ENCODE peak calls at places on chromosomes 11 and 22, in four cellular contexts. One of them, this sample, is unnamed.
A peak's percentile ranks its signal among the peaks of the same experiment; 100 is the strongest.

GRCh38 chr11:86736303-86737143 is 63.8 kb upstream of the PRSS23 start:
- DNase-seq in K562: no peak
- DNase-seq in HepG2: no peak
- DNase-seq in WTC11: no peak
- DNase-seq in this sample: no peak

GRCh38 chr11:66070604-66071325 is 693 bp downstream of the PACS1 start:
- DNase-seq in K562: peak; percentile 52
- DNase-seq in HepG2: no peak
- DNase-seq in WTC11: peak; percentile 45
- DNase-seq in this sample: peak; percentile 24

GRCh38 chr11:20050551-20051333 is 109.5 kb downstream of the DBX1 start:
- DNase-seq in K562: no peak
- DNase-seq in HepG2: no peak
- DNase-seq in WTC11: peak; percentile 24
- DNase-seq in this sample: no peak

GRCh38 chr11:84398017-84398626 is 1112.0 kb upstream of the CCDC90B start:
- DNase-seq in K562: no peak
- DNase-seq in HepG2: peak; percentile 7
- DNase-seq in WTC11: peak; percentile 21
- DNase-seq in this sample: peak; percentile 6

GRCh38 chr11:120514541-120515121 is 3.1 kb downstream of the GRIK4 start:
- DNase-seq in K562: no peak
- DNase-seq in HepG2: no peak
- DNase-seq in WTC11: no peak
- DNase-seq in this sample: no peak

GRCh38 chr11:78605296-78605695 is 30.6 kb upstream of the NARS2 start:
- DNase-seq in K562: no peak
- DNase-seq in HepG2: no peak
- DNase-seq in WTC11: no peak
- DNase-seq in this sample: no peak

GRCh38 chr11:93775289-93775688 is 8.8 kb upstream of the MED17 start:
- DNase-seq in K562: peak; percentile 44
- DNase-seq in HepG2: peak; percentile 21
- DNase-seq in WTC11: peak; percentile 63
- DNase-seq in this sample: peak; percentile 27

GRCh38 chr11:31796523-31797226 is 14.4 kb downstream of the PAX6 start:
- DNase-seq in K562: no peak
- DNase-seq in HepG2: no peak
- DNase-seq in WTC11: no peak
- DNase-seq in this sample: no peak

GRCh38 chr11:102415252-102415916 is 37.2 kb downstream of the TMEM123 start:
- DNase-seq in K562: no peak
- DNase-seq in HepG2: no peak
- DNase-seq in WTC11: no peak
- DNase-seq in this sample: no peak

GRCh38 chr22:49659281-49659923 is 168.3 kb downstream of the BRD1 start:
- DNase-seq in K562: no peak
- DNase-seq in HepG2: no peak
- DNase-seq in WTC11: no peak
- DNase-seq in this sample: no peak

GRCh38 chr22:49656291-49656851 is 171.3 kb downstream of the BRD1 start:
- DNase-seq in K562: no peak
- DNase-seq in HepG2: no peak
- DNase-seq in WTC11: no peak
- DNase-seq in this sample: no peak

GRCh38 chr22:49658902-49659280 is 168.8 kb downstream of the BRD1 start:
- DNase-seq in K562: no peak
- DNase-seq in HepG2: no peak
- DNase-seq in WTC11: peak; percentile 11
- DNase-seq in this sample: no peak

GRCh38 chr22:49657974-49658550 is 169.6 kb downstream of the BRD1 start:
- DNase-seq in K562: no peak
- DNase-seq in HepG2: no peak
- DNase-seq in WTC11: peak; percentile 10
- DNase-seq in this sample: no peak

DNA sequence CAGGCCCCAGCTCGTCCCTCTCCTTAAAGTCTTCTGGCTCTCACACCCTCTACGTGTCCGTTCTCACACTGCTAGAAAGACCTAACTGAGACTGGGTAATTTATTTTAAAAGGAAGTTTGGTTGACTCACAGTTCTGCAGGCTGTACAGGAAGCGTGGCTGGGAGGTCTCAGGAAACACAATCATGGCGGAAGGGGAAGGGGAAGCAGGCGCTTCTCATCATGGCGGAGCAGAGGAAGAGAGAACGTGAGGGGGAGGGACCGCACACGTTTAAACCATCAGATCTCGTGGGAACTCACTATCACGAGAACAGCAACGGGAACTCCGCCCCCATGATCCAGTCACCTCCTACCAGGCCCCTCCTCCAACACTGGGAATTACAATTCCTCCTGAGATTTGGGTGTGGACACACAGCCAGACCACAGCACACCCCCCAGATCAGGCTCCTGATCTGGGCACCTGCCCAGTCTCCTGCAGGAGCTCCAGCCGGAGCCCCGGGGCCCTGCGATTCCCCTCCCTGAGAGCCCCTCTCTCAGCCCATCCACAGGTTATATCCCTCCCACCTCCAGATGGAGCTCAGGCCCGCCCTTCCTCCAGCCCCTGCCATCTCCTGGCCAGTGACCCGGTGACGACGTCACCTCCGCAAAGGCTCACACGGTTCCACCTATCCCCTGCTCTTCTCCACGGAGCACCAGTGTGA is 170.2 kb downstream of the BRD1 start:
- DNase-seq in K562: peak; percentile 92
- DNase-seq in HepG2: no peak
- DNase-seq in WTC11: no peak
- DNase-seq in this sample: no peak
- TF ChIP-seq ELF4 in K562: peak; percentile 30
- TF ChIP-seq ELF4 in HepG2: no peak
- TF ChIP-seq ELF4 in WTC11: no peak
- TF ChIP-seq ELF4 in this sample: no peak

GRCh38 chr22:30948930-30949342 is 19.6 kb downstream of the MORC2 start:
- DNase-seq in K562: no peak
- DNase-seq in HepG2: no peak
- DNase-seq in WTC11: no peak
- DNase-seq in this sample: peak; percentile 23

GRCh38 chr22:30947163-30947820 is 21.3 kb downstream of the MORC2 start:
- DNase-seq in K562: no peak
- DNase-seq in HepG2: no peak
- DNase-seq in WTC11: no peak
- DNase-seq in this sample: no peak

GRCh38 chr22:30946354-30946753 is 22.2 kb downstream of the MORC2 start:
- DNase-seq in K562: no peak
- DNase-seq in HepG2: no peak
- DNase-seq in WTC11: no peak
- DNase-seq in this sample: no peak

GRCh38 chr22:30949934-30950660 is 18.5 kb downstream of the MORC2 start:
- DNase-seq in K562: no peak
- DNase-seq in HepG2: no peak
- DNase-seq in WTC11: no peak
- DNase-seq in this sample: no peak

DNA sequence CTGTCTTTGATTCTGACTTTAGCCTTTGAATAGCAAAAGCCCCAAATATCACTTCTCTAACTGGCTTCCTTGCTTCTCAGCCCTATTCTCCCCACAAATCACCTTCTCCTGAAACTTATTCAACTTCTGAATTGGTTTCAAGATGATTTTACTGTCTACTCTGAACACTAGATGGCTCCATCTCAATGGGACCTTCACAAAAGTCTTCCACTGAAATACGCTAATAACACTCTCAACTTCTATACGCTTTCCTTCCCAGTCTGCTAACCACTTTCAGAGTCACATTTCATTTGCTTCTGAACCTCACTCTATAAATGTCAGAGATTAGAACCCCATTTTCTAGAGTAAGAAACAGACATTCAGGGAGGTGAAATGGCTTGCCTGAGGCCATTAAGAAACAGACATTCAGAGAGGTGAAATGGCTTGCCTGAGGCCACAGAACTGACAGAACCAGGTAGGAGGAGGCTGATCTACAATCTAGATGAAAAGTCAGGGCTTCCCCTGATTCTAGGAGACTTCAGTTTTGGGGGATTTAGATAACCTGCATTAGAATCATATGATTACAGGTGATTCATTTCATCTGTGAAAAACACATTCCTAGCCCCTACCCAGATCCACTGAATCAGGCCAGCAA is 20.6 kb downstream of the MORC2 start:
- DNase-seq in K562: peak; percentile 19
- DNase-seq in HepG2: peak; percentile 26
- DNase-seq in WTC11: no peak
- DNase-seq in this sample: peak; percentile 30
- TF ChIP-seq ELF4 in K562: no peak
- TF ChIP-seq ELF4 in HepG2: no peak
- TF ChIP-seq ELF4 in WTC11: no peak
- TF ChIP-seq ELF4 in this sample: no peak

GRCh38 chr11:59144579-59145345 is 2.1 kb downstream of the FAM111A start:
- DNase-seq in K562: peak; percentile 88
- DNase-seq in HepG2: no peak
- DNase-seq in WTC11: peak; percentile 85
- DNase-seq in this sample: no peak

GRCh38 chr11:59141191-59141590 is 1.5 kb upstream of the FAM111A start:
- DNase-seq in K562: no peak
- DNase-seq in HepG2: no peak
- DNase-seq in WTC11: no peak
- DNase-seq in this sample: no peak

GRCh38 chr11:59141673-59142460 is 789 bp upstream of the FAM111A start:
- DNase-seq in K562: no peak
- DNase-seq in HepG2: no peak
- DNase-seq in WTC11: no peak
- DNase-seq in this sample: no peak

GRCh38 chr11:59144096-59144495 is 1.4 kb downstream of the FAM111A start:
- DNase-seq in K562: peak; percentile 18
- DNase-seq in HepG2: no peak
- DNase-seq in WTC11: no peak
- DNase-seq in this sample: no peak

DNA sequence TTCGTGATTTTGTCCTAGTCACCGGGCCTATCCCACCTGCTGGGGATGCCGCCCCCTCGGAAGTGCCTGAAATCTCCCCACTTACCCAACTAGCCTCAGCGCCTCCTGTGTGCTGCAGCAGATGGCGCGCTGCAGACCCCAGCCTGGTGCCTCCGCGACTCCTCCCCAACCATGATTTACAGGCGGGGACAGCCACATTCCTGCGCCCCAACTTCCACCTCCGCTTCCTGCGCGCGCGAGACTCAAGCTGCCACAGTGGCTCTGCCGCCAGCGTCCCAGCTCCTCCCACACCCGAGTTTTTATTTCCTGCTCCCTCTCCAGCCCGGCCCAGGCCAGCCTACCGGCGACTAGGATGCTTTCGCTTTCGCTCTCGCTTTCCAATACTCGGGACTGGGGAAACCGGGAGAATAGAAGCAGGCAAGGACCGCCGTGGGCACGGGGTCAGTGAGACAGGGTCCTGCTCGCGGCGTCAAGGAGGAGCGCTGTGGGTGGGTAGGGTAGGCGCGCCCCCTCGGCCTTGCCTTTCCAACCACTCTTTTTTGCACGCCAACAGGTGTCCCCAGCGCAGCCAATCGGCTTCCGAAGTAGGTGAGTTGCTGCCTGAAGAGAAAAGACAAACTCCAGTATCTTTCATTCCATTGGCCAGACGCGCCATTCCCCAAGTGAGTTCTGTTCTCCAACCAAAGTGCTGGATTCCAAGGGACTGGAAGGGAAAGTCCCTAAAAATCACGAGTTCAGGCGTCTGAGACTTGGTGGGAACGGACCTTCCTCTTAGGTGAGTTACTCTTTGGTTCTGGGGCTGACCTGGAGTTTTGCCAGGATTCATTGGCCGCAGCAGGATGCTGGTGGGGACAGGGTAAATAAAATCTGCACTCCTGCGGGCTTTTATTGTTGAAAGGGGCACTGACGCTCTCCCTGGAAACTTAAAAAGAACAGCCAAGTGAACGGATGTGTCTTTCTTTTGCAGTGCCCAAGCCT is at the start of gene FAM111A:
- DNase-seq in K562: peak; percentile 82
- DNase-seq in HepG2: peak; percentile 78
- DNase-seq in WTC11: peak; percentile 81
- DNase-seq in this sample: no peak
- TF ChIP-seq ELF4 in K562: no peak
- TF ChIP-seq ELF4 in HepG2: no peak
- TF ChIP-seq ELF4 in WTC11: no peak
- TF ChIP-seq ELF4 in this sample: no peak

GRCh38 chr22:36510966-36511881 is 4.4 kb upstream of the FOXRED2 start:
- DNase-seq in K562: peak; percentile 56
- DNase-seq in HepG2: peak; percentile 54
- DNase-seq in WTC11: peak; percentile 66
- DNase-seq in this sample: peak; percentile 68
- TF ChIP-seq ELF4 in K562: no peak
- TF ChIP-seq ELF4 in HepG2: no peak
- TF ChIP-seq ELF4 in WTC11: no peak
- TF ChIP-seq ELF4 in this sample: no peak

DNA sequence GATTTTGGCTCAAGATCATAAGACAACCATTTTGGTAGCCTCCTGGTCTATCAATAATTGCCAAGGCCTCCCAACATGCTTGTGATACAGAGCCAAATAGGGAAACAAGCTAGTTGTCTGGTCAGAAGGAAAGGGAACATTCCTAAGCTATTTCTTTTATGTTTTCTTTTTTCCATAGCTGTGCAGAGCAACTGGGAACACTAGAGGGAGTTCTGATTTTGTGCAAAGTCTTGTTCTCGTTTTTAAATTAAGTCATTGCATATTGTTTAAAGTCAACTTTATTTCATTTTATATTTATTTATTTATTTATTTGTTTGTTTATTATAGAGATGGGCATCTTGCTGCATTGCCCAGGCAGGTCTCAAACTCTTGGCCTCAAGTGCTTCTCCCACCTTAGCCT is 416.8 kb upstream of the CHORDC1 start:
- DNase-seq in K562: no peak
- DNase-seq in HepG2: no peak
- DNase-seq in WTC11: no peak
- DNase-seq in this sample: no peak
- TF ChIP-seq ELF4 in K562: no peak
- TF ChIP-seq ELF4 in HepG2: no peak
- TF ChIP-seq ELF4 in WTC11: no peak
- TF ChIP-seq ELF4 in this sample: no peak

DNA sequence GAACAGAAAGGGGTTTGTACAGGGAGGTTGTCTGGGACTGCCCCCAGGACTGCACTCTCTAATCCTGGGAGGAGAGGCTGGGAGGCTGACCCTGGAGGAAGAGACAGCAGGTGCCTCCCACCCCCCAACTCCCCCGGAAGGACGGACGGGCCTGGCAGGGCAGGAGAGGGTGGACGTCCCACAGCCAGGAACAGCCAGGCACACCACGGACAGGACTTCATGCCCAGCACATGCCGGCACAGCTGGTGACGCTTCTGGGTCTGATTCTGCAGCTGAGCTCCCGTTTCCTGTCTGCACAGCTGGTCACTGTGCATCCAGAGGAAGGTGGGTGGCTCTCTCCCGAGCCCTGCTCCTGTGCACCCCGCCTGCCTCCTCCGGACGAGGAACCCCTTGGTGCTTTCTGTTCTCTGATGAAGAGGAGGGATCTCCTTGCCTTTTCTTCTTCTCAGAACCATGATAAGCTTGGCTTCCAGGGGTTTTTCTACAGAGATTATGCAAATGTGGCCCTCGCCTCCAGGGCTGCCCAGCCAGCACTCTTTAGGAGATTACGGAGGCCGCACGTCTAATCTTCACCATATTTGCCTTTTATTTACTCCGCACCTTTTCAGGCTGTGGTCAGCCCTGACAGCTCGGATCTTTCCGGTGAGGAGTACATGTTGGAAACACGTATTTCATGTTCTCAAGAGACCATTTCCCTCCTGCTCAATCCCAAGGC is 1295.8 kb downstream of the BRD1 start:
- DNase-seq in K562: no peak
- DNase-seq in HepG2: no peak
- DNase-seq in WTC11: no peak
- DNase-seq in this sample: no peak
- TF ChIP-seq ELF4 in K562: no peak
- TF ChIP-seq ELF4 in HepG2: no peak
- TF ChIP-seq ELF4 in WTC11: no peak
- TF ChIP-seq ELF4 in this sample: no peak

This sample was measured in HEK293T.